ENCODE peak calls at places on chromosome 12, in eight cellular contexts. L is mammary epithelial cell; H is lower lobe of right lung; V is GM23248; K is endothelial cell of umbilical vein; G is effector memory CD4-positive, alpha-beta T cell; E is mesenchymal stem cell; M is small intestine. W is an unnamed sample.

GRCh38 chr12:108136697-108137096 is 7.6 kb downstream of the WSCD2 start:
- DNase-seq in L (no peak), H (no peak), V (no peak), K (no peak), G (no peak), E (no peak), M (no peak), W (no peak)

GRCh38 chr12:131093971-131094830 is 140.5 kb downstream of the ADGRD1 start:
- DNase-seq in L (no peak), H (peak), V (no peak), K (no peak), G (no peak), E (no peak), M (no peak), W (no peak)

GRCh38 chr12:13365782-13366366 is 169.3 kb downstream of the EMP1 start:
- DNase-seq in L (no peak), H (no peak), V (no peak), K (no peak), G (no peak), E (no peak), M (no peak), W (no peak)

GRCh38 chr12:75446857-75447256 is 33.7 kb upstream of the GLIPR1 start:
- DNase-seq in L (peak), H (no peak), V (peak), K (peak), G (no peak), E (no peak), M (no peak), W (no peak)

GRCh38 chr12:112716099-112717093 is 75.2 kb upstream of the RPH3A start:
- DNase-seq in L (peak), H (no peak), V (peak), K (peak), G (no peak), E (no peak), M (peak), W (no peak)

GRCh38 chr12:105574056-105574715 is 243.7 kb downstream of the C12orf75 start:
- DNase-seq in L (peak), H (no peak), V (no peak), K (no peak), G (no peak), E (no peak), M (no peak), W (no peak)

GRCh38 chr12:49092086-49092815 is 2.4 kb downstream of the DHH start:
- DNase-seq in L (peak), H (no peak), V (peak), K (peak), G (peak), E (peak), M (no peak), W (no peak)

GRCh38 chr12:114347861-114348260 is 58.1 kb downstream of the TBX5 start:
- DNase-seq in L (no peak), H (no peak), V (no peak), K (no peak), G (no peak), E (no peak), M (no peak), W (no peak)

GRCh38 chr12:98727196-98727595 is 82.1 kb downstream of the APAF1 start:
- DNase-seq in L (no peak), H (no peak), V (no peak), K (no peak), G (no peak), E (no peak), M (no peak), W (no peak)

GRCh38 chr12:105419606-105420005 is 89.1 kb downstream of the C12orf75 start:
- DNase-seq in L (no peak), H (no peak), V (no peak), K (no peak), G (no peak), E (no peak), M (no peak), W (no peak)

GRCh38 chr12:53953831-53954693 is 641 bp upstream of the HOXC12 start:
- DNase-seq in L (no peak), H (no peak), V (no peak), K (no peak), G (no peak), E (no peak), M (no peak), W (no peak)

GRCh38 chr12:27052176-27052575 is 29.8 kb downstream of the MED21 start:
- DNase-seq in L (peak), H (no peak), V (no peak), K (no peak), G (no peak), E (no peak), M (no peak), W (no peak)

GRCh38 chr12:490260-490659 is 30.5 kb downstream of the B4GALNT3 start:
- DNase-seq in L (no peak), H (no peak), V (no peak), K (no peak), G (no peak), E (no peak), M (no peak), W (no peak)
- H3K27ac ChIP-seq in L (no peak), H (no peak), V (no peak), K (no peak), G (no peak), E (no peak), M (no peak), W (no peak)

GRCh38 chr12:89281534-89281857 is 70.8 kb downstream of the DUSP6 start:
- DNase-seq in L (no peak), H (no peak), V (no peak), K (no peak), G (no peak), E (no peak), M (no peak), W (no peak)
- H3K27ac ChIP-seq in L (no peak), H (peak), V (no peak), K (no peak), G (no peak), E (no peak), M (peak), W (peak)

GRCh38 chr12:110329710-110330109 is 48.7 kb downstream of the ATP2A2 start:
- DNase-seq in L (no peak), H (no peak), V (no peak), K (no peak), G (no peak), E (no peak), M (no peak), W (no peak)
- H3K27ac ChIP-seq in L (no peak), H (no peak), V (no peak), K (no peak), G (no peak), E (no peak), M (no peak), W (no peak)

GRCh38 chr12:71174825-71175224 is 17.0 kb upstream of the TSPAN8 start:
- DNase-seq in L (no peak), H (no peak), V (no peak), K (no peak), G (no peak), E (no peak), M (no peak), W (no peak)
- H3K27ac ChIP-seq in L (no peak), H (no peak), V (no peak), K (no peak), G (no peak), E (no peak), M (no peak), W (no peak)

GRCh38 chr12:52783563-52784316 is 6.6 kb upstream of the KRT76 start:
- DNase-seq in L (no peak), H (no peak), V (no peak), K (no peak), G (no peak), E (no peak), M (no peak), W (no peak)

GRCh38 chr12:52781399-52782082 is 4.4 kb upstream of the KRT76 start:
- DNase-seq in L (no peak), H (no peak), V (no peak), K (no peak), G (no peak), E (no peak), M (no peak), W (no peak)

GRCh38 chr12:52782502-52782901 is 5.4 kb upstream of the KRT76 start:
- DNase-seq in L (no peak), H (no peak), V (no peak), K (no peak), G (no peak), E (no peak), M (no peak), W (no peak)

GRCh38 chr12:52787324-52787996 is 8.5 kb downstream of the KRT3 start:
- DNase-seq in L (no peak), H (no peak), V (no peak), K (no peak), G (no peak), E (no peak), M (peak), W (no peak)

GRCh38 chr12:52784909-52785308 is 7.8 kb upstream of the KRT76 start:
- DNase-seq in L (no peak), H (no peak), V (no peak), K (no peak), G (no peak), E (no peak), M (no peak), W (no peak)
- H3K27ac ChIP-seq in L (no peak), H (no peak), V (no peak), K (no peak), G (no peak), E (no peak), M (no peak), W (no peak)

W was measured in colonic mucosa.